ENCODE peak calls at places on chromosomes 5 and 9, in seven cellular contexts. O is stomach, P is progenitor cell of endocrine pancreas, E is erythroblast, Y is neural crest cell, N is T-helper 1 cell, K is dorsolateral prefrontal cortex. F is an unnamed sample.
A peak's percentile ranks its signal among the peaks of the same experiment; 100 is the strongest.

GRCh38 chr9:124017929-124018730 is 6.6 kb downstream of the LHX2 start:
- DNase-seq in E (no peak), P (no peak), K (no peak), O (no peak), Y (no peak), N (no peak), F (peak; percentile 78)

GRCh38 chr5:157779221-157779620 is 35.7 kb downstream of the LSM11 start:
- DNase-seq in N (no peak), K (no peak), P (no peak), O (no peak), E (no peak), Y (no peak), F (no peak)

GRCh38 chr5:178793156-178793555 is 62.7 kb upstream of the ZNF354A start:
- DNase-seq in E (peak; percentile 34), O (peak; percentile 52), P (no peak), Y (peak; percentile 44), N (no peak), K (no peak), F (no peak)

GRCh38 chr9:137064027-137064879 is 6.1 kb downstream of the SAPCD2 start:
- DNase-seq in Y (peak; percentile 79), E (peak; percentile 72), K (no peak), O (peak; percentile 77), N (no peak), P (peak; percentile 65), F (peak; percentile 79)

GRCh38 chr5:116543501-116543900 is 31.1 kb downstream of the SEMA6A start:
- DNase-seq in N (no peak), Y (no peak), P (no peak), O (no peak), E (peak; percentile 39), K (no peak), F (no peak)

GRCh38 chr5:143045062-143045461 is 274.9 kb downstream of the ARHGAP26 start:
- DNase-seq in O (no peak), E (no peak), Y (no peak), K (no peak), P (no peak), N (no peak), F (no peak)

GRCh38 chr9:33446507-33447403 is 638 bp downstream of the AQP3 start:
- DNase-seq in E (peak; percentile 86), P (no peak), Y (no peak), K (peak; percentile 62), O (peak; percentile 52), N (no peak), F (peak; percentile 19)

GRCh38 chr5:32110081-32110696 is 63.9 kb downstream of the GOLPH3 start:
- DNase-seq in N (no peak), K (no peak), P (no peak), Y (no peak), E (no peak), O (no peak), F (no peak)

GRCh38 chr5:15499528-15500325 is at the start of gene FBXL7:
- DNase-seq in Y (peak; percentile 76), N (no peak), K (peak; percentile 82), E (no peak), O (peak; percentile 37), P (peak; percentile 66), F (peak; percentile 92)

GRCh38 chr5:14165375-14166091 is 22.4 kb downstream of the TRIO start:
- DNase-seq in Y (no peak), O (no peak), K (no peak), E (no peak), P (no peak), N (no peak), F (no peak)

GRCh38 chr5:133423618-133424282 is 188.6 kb downstream of the FSTL4 start:
- DNase-seq in K (no peak), O (peak; percentile 72), E (peak; percentile 70), N (no peak), P (peak; percentile 78), Y (peak; percentile 85), F (peak; percentile 89)

GRCh38 chr9:133619791-133620190 is 10.6 kb upstream of the FAM163B start:
- DNase-seq in E (no peak), K (no peak), P (no peak), N (no peak), Y (no peak), O (no peak), F (no peak)

GRCh38 chr9:114604974-114605373 is 6.1 kb upstream of the TMEM268 start:
- DNase-seq in Y (no peak), K (no peak), O (no peak), N (no peak), E (no peak), P (no peak), F (no peak)

GRCh38 chr9:32378496-32378895 is 5.9 kb upstream of the ACO1 start:
- DNase-seq in O (no peak), K (no peak), N (no peak), P (no peak), E (peak; percentile 84), Y (peak; percentile 33), F (peak; percentile 50)

GRCh38 chr9:93479726-93480125 is 26.3 kb upstream of the FAM120AOS start:
- DNase-seq in Y (no peak), N (no peak), E (no peak), P (no peak), K (no peak), O (no peak), F (no peak)

GRCh38 chr9:19155106-19155999 is 28.1 kb upstream of the PLIN2 start:
- DNase-seq in K (no peak), N (no peak), Y (no peak), P (no peak), E (peak; percentile 70), O (no peak), F (no peak)

GRCh38 chr9:112299514-112299913 is 33.9 kb downstream of the PTBP3 start:
- DNase-seq in N (no peak), E (no peak), K (no peak), Y (no peak), P (no peak), O (no peak), F (no peak)

GRCh38 chr9:111008148-111009075 is 29.9 kb downstream of the LPAR1 start:
- DNase-seq in P (no peak), N (no peak), E (no peak), Y (no peak), K (no peak), O (no peak), F (no peak)

GRCh38 chr9:75169623-75170022 is 81.3 kb downstream of the OSTF1 start:
- DNase-seq in Y (no peak), O (no peak), N (no peak), K (no peak), P (no peak), E (no peak), F (no peak)

GRCh38 chr9:22469928-22470544 is 23.4 kb downstream of the DMRTA1 start:
- DNase-seq in N (no peak), P (peak; percentile 21), E (peak; percentile 54), O (no peak), K (no peak), Y (peak; percentile 41), F (peak; percentile 53)

GRCh38 chr5:153534102-153534501 is 43.6 kb downstream of the GRIA1 start:
- DNase-seq in K (no peak), E (no peak), Y (no peak), O (no peak), P (no peak), N (no peak), F (no peak)

GRCh38 chr9:33233659-33234335 is 6.2 kb upstream of the SPINK4 start:
- DNase-seq in O (peak; percentile 96), E (peak; percentile 64), K (peak; percentile 53), N (no peak), Y (no peak), P (no peak), F (no peak)

GRCh38 chr5:66358741-66359140 is 214.6 kb downstream of the SREK1 start:
- DNase-seq in Y (no peak), E (no peak), N (no peak), K (no peak), O (no peak), P (no peak), F (no peak)

GRCh38 chr9:78605029-78605930 is 308.4 kb downstream of the PSAT1 start:
- DNase-seq in P (no peak), O (no peak), K (no peak), E (no peak), Y (no peak), N (no peak), F (peak; percentile 76)

F was measured in retina.